ENCODE peak calls at places on chromosome 12, in nine cellular contexts. One of them, this sample, is unnamed.

GRCh38 chr12:106308611-106309010 is 6.1 kb downstream of the TCP11L2 start:
- DNase-seq in uterus: no peak
- DNase-seq in AG04449: no peak
- DNase-seq in activated T-cell treated with anti-CD3 and anti-CD28 coated beads for 48 hours: no peak
- DNase-seq in neural crest cell: no peak
- DNase-seq in aorta: no peak
- DNase-seq in NCI-H1092: no peak
- DNase-seq in tibial artery: no peak
- DNase-seq in CD8-positive, alpha-beta memory T cell: no peak
- DNase-seq in this sample: no peak

GRCh38 chr12:54411398-54412241 is 7.4 kb downstream of the ITGA5 start:
- DNase-seq in CD8-positive, alpha-beta memory T cell: peak; percentile 37
- DNase-seq in uterus: no peak
- DNase-seq in NCI-H1092: no peak
- DNase-seq in activated T-cell treated with anti-CD3 and anti-CD28 coated beads for 48 hours: peak; percentile 61
- DNase-seq in AG04449: peak; percentile 77
- DNase-seq in neural crest cell: no peak
- DNase-seq in tibial artery: peak; percentile 91
- DNase-seq in aorta: peak; percentile 88
- DNase-seq in this sample: no peak

GRCh38 chr12:132204064-132204821 is 60.0 kb downstream of the NOC4L start:
- DNase-seq in neural crest cell: no peak
- DNase-seq in aorta: peak; percentile 29
- DNase-seq in tibial artery: no peak
- DNase-seq in uterus: no peak
- DNase-seq in CD8-positive, alpha-beta memory T cell: no peak
- DNase-seq in activated T-cell treated with anti-CD3 and anti-CD28 coated beads for 48 hours: no peak
- DNase-seq in AG04449: no peak
- DNase-seq in NCI-H1092: no peak
- DNase-seq in this sample: no peak

GRCh38 chr12:119208626-119209061 is 29.9 kb downstream of the HSPB8 start:
- DNase-seq in CD8-positive, alpha-beta memory T cell: no peak
- DNase-seq in aorta: peak; percentile 81
- DNase-seq in tibial artery: peak; percentile 86
- DNase-seq in activated T-cell treated with anti-CD3 and anti-CD28 coated beads for 48 hours: no peak
- DNase-seq in AG04449: no peak
- DNase-seq in uterus: peak; percentile 41
- DNase-seq in NCI-H1092: no peak
- DNase-seq in neural crest cell: no peak
- DNase-seq in this sample: no peak

GRCh38 chr12:89348894-89349669 is 3.2 kb downstream of the DUSP6 start:
- DNase-seq in neural crest cell: no peak
- DNase-seq in CD8-positive, alpha-beta memory T cell: no peak
- DNase-seq in tibial artery: no peak
- DNase-seq in aorta: no peak
- DNase-seq in AG04449: no peak
- DNase-seq in uterus: no peak
- DNase-seq in NCI-H1092: no peak
- DNase-seq in activated T-cell treated with anti-CD3 and anti-CD28 coated beads for 48 hours: no peak
- DNase-seq in this sample: no peak

GRCh38 chr12:7090222-7090998 is 1.8 kb downstream of the C1R start:
- DNase-seq in NCI-H1092: no peak
- DNase-seq in AG04449: no peak
- DNase-seq in activated T-cell treated with anti-CD3 and anti-CD28 coated beads for 48 hours: no peak
- DNase-seq in tibial artery: no peak
- DNase-seq in aorta: no peak
- DNase-seq in uterus: no peak
- DNase-seq in neural crest cell: no peak
- DNase-seq in CD8-positive, alpha-beta memory T cell: no peak
- DNase-seq in this sample: no peak

GRCh38 chr12:120961604-120962486 is 16.5 kb upstream of the HNF1A start:
- DNase-seq in neural crest cell: no peak
- DNase-seq in activated T-cell treated with anti-CD3 and anti-CD28 coated beads for 48 hours: no peak
- DNase-seq in tibial artery: no peak
- DNase-seq in NCI-H1092: no peak
- DNase-seq in CD8-positive, alpha-beta memory T cell: no peak
- DNase-seq in uterus: no peak
- DNase-seq in aorta: peak; percentile 83
- DNase-seq in AG04449: no peak
- DNase-seq in this sample: no peak

GRCh38 chr12:24554612-24555300 is 394.1 kb downstream of the BCAT1 start:
- DNase-seq in aorta: no peak
- DNase-seq in activated T-cell treated with anti-CD3 and anti-CD28 coated beads for 48 hours: no peak
- DNase-seq in NCI-H1092: no peak
- DNase-seq in uterus: no peak
- DNase-seq in AG04449: no peak
- DNase-seq in neural crest cell: no peak
- DNase-seq in CD8-positive, alpha-beta memory T cell: no peak
- DNase-seq in tibial artery: no peak
- DNase-seq in this sample: no peak

GRCh38 chr12:55972045-55972843 is 1.6 kb upstream of the RAB5B start:
- DNase-seq in NCI-H1092: no peak
- DNase-seq in aorta: no peak
- DNase-seq in tibial artery: no peak
- DNase-seq in neural crest cell: no peak
- DNase-seq in AG04449: no peak
- DNase-seq in uterus: no peak
- DNase-seq in CD8-positive, alpha-beta memory T cell: no peak
- DNase-seq in activated T-cell treated with anti-CD3 and anti-CD28 coated beads for 48 hours: no peak
- DNase-seq in this sample: no peak

GRCh38 chr12:30106204-30106603 is 322.5 kb upstream of the TMTC1 start:
- DNase-seq in AG04449: no peak
- DNase-seq in neural crest cell: no peak
- DNase-seq in tibial artery: no peak
- DNase-seq in CD8-positive, alpha-beta memory T cell: no peak
- DNase-seq in aorta: no peak
- DNase-seq in uterus: no peak
- DNase-seq in activated T-cell treated with anti-CD3 and anti-CD28 coated beads for 48 hours: no peak
- DNase-seq in NCI-H1092: no peak
- DNase-seq in this sample: no peak

GRCh38 chr12:22287776-22288621 is 46.5 kb downstream of the ST8SIA1 start:
- DNase-seq in CD8-positive, alpha-beta memory T cell: peak; percentile 1
- DNase-seq in tibial artery: no peak
- DNase-seq in NCI-H1092: no peak
- DNase-seq in uterus: no peak
- DNase-seq in aorta: no peak
- DNase-seq in activated T-cell treated with anti-CD3 and anti-CD28 coated beads for 48 hours: peak; percentile 18
- DNase-seq in AG04449: no peak
- DNase-seq in neural crest cell: no peak
- DNase-seq in this sample: no peak

GRCh38 chr12:96143392-96143791 is 50.8 kb upstream of the ELK3 start:
- DNase-seq in aorta: no peak
- DNase-seq in activated T-cell treated with anti-CD3 and anti-CD28 coated beads for 48 hours: no peak
- DNase-seq in neural crest cell: no peak
- DNase-seq in NCI-H1092: no peak
- DNase-seq in AG04449: no peak
- DNase-seq in CD8-positive, alpha-beta memory T cell: no peak
- DNase-seq in tibial artery: no peak
- DNase-seq in uterus: no peak
- DNase-seq in this sample: no peak

GRCh38 chr12:92462527-92462926 is 240.3 kb upstream of the PLEKHG7 start:
- DNase-seq in tibial artery: no peak
- DNase-seq in NCI-H1092: no peak
- DNase-seq in CD8-positive, alpha-beta memory T cell: no peak
- DNase-seq in aorta: no peak
- DNase-seq in AG04449: no peak
- DNase-seq in uterus: no peak
- DNase-seq in neural crest cell: no peak
- DNase-seq in activated T-cell treated with anti-CD3 and anti-CD28 coated beads for 48 hours: no peak
- DNase-seq in this sample: no peak

GRCh38 chr12:120831648-120832267 is 72.4 kb downstream of the SPPL3 start:
- DNase-seq in neural crest cell: no peak
- DNase-seq in tibial artery: no peak
- DNase-seq in activated T-cell treated with anti-CD3 and anti-CD28 coated beads for 48 hours: no peak
- DNase-seq in aorta: no peak
- DNase-seq in AG04449: no peak
- DNase-seq in NCI-H1092: no peak
- DNase-seq in uterus: no peak
- DNase-seq in CD8-positive, alpha-beta memory T cell: no peak
- DNase-seq in this sample: no peak

GRCh38 chr12:90010089-90010488 is 301.5 kb upstream of the ATP2B1 start:
- DNase-seq in CD8-positive, alpha-beta memory T cell: no peak
- DNase-seq in AG04449: no peak
- DNase-seq in activated T-cell treated with anti-CD3 and anti-CD28 coated beads for 48 hours: no peak
- DNase-seq in NCI-H1092: no peak
- DNase-seq in neural crest cell: no peak
- DNase-seq in tibial artery: no peak
- DNase-seq in uterus: no peak
- DNase-seq in aorta: no peak
- DNase-seq in this sample: no peak

GRCh38 chr12:57129311-57130288 is 1.3 kb downstream of the LRP1 start:
- DNase-seq in aorta: no peak
- DNase-seq in AG04449: no peak
- DNase-seq in neural crest cell: no peak
- DNase-seq in tibial artery: no peak
- DNase-seq in CD8-positive, alpha-beta memory T cell: no peak
- DNase-seq in NCI-H1092: no peak
- DNase-seq in activated T-cell treated with anti-CD3 and anti-CD28 coated beads for 48 hours: no peak
- DNase-seq in uterus: peak; percentile 79
- DNase-seq in this sample: no peak

GRCh38 chr12:46402451-46402850 is 29.9 kb upstream of the SLC38A2 start:
- DNase-seq in neural crest cell: no peak
- DNase-seq in NCI-H1092: no peak
- DNase-seq in activated T-cell treated with anti-CD3 and anti-CD28 coated beads for 48 hours: no peak
- DNase-seq in aorta: peak; percentile 64
- DNase-seq in CD8-positive, alpha-beta memory T cell: no peak
- DNase-seq in AG04449: peak; percentile 74
- DNase-seq in tibial artery: peak; percentile 80
- DNase-seq in uterus: peak; percentile 91
- DNase-seq in this sample: no peak

GRCh38 chr12:115377781-115378180 is 693.8 kb upstream of the TBX3 start:
- DNase-seq in activated T-cell treated with anti-CD3 and anti-CD28 coated beads for 48 hours: no peak
- DNase-seq in CD8-positive, alpha-beta memory T cell: no peak
- DNase-seq in aorta: no peak
- DNase-seq in tibial artery: no peak
- DNase-seq in uterus: no peak
- DNase-seq in AG04449: no peak
- DNase-seq in neural crest cell: no peak
- DNase-seq in NCI-H1092: no peak
- DNase-seq in this sample: no peak

GRCh38 chr12:95218852-95219171 is 1.2 kb downstream of the VEZT start:
- DNase-seq in NCI-H1092: no peak
- DNase-seq in tibial artery: no peak
- DNase-seq in AG04449: no peak
- DNase-seq in CD8-positive, alpha-beta memory T cell: peak; percentile 9
- DNase-seq in activated T-cell treated with anti-CD3 and anti-CD28 coated beads for 48 hours: peak; percentile 24
- DNase-seq in uterus: no peak
- DNase-seq in aorta: no peak
- DNase-seq in neural crest cell: peak; percentile 2
- DNase-seq in this sample: no peak

GRCh38 chr12:49636979-49637378 is 13.6 kb downstream of the PRPF40B start:
- DNase-seq in activated T-cell treated with anti-CD3 and anti-CD28 coated beads for 48 hours: peak; percentile 27
- DNase-seq in neural crest cell: peak; percentile 39
- DNase-seq in NCI-H1092: peak; percentile 6
- DNase-seq in CD8-positive, alpha-beta memory T cell: peak; percentile 28
- DNase-seq in tibial artery: no peak
- DNase-seq in aorta: no peak
- DNase-seq in AG04449: no peak
- DNase-seq in uterus: peak; percentile 75
- DNase-seq in this sample: peak; percentile 57

GRCh38 chr12:114681149-114681849 is 2.7 kb downstream of the TBX3 start:
- DNase-seq in CD8-positive, alpha-beta memory T cell: no peak
- DNase-seq in neural crest cell: no peak
- DNase-seq in AG04449: no peak
- DNase-seq in aorta: no peak
- DNase-seq in uterus: no peak
- DNase-seq in NCI-H1092: no peak
- DNase-seq in tibial artery: no peak
- DNase-seq in activated T-cell treated with anti-CD3 and anti-CD28 coated beads for 48 hours: no peak
- DNase-seq in this sample: no peak

GRCh38 chr12:113805201-113805600 is 160.9 kb downstream of the RBM19 start:
- DNase-seq in tibial artery: no peak
- DNase-seq in aorta: peak; percentile 14
- DNase-seq in AG04449: no peak
- DNase-seq in neural crest cell: no peak
- DNase-seq in activated T-cell treated with anti-CD3 and anti-CD28 coated beads for 48 hours: no peak
- DNase-seq in NCI-H1092: no peak
- DNase-seq in CD8-positive, alpha-beta memory T cell: no peak
- DNase-seq in uterus: no peak
- DNase-seq in this sample: no peak

GRCh38 chr12:26678697-26679660 is 154.0 kb downstream of the ITPR2 start:
- DNase-seq in neural crest cell: no peak
- DNase-seq in aorta: no peak
- DNase-seq in CD8-positive, alpha-beta memory T cell: no peak
- DNase-seq in activated T-cell treated with anti-CD3 and anti-CD28 coated beads for 48 hours: no peak
- DNase-seq in uterus: no peak
- DNase-seq in NCI-H1092: no peak
- DNase-seq in tibial artery: no peak
- DNase-seq in AG04449: no peak
- DNase-seq in this sample: peak; percentile 47

GRCh38 chr12:92859650-92860386 is 69.3 kb downstream of the EEA1 start:
- DNase-seq in AG04449: no peak
- DNase-seq in aorta: no peak
- DNase-seq in uterus: no peak
- DNase-seq in NCI-H1092: peak; percentile 18
- DNase-seq in tibial artery: no peak
- DNase-seq in CD8-positive, alpha-beta memory T cell: no peak
- DNase-seq in activated T-cell treated with anti-CD3 and anti-CD28 coated beads for 48 hours: no peak
- DNase-seq in neural crest cell: no peak
- DNase-seq in this sample: no peak

GRCh38 chr12:45991289-45992249 is 1.2 kb upstream of the SCAF11 start:
- DNase-seq in CD8-positive, alpha-beta memory T cell: peak; percentile 68
- DNase-seq in AG04449: no peak
- DNase-seq in uterus: peak; percentile 57
- DNase-seq in tibial artery: peak; percentile 87
- DNase-seq in neural crest cell: peak; percentile 50
- DNase-seq in aorta: peak; percentile 86
- DNase-seq in NCI-H1092: peak; percentile 81
- DNase-seq in activated T-cell treated with anti-CD3 and anti-CD28 coated beads for 48 hours: peak; percentile 73
- DNase-seq in this sample: no peak

GRCh38 chr12:79069009-79069408 is 204.4 kb downstream of the SYT1 start:
- DNase-seq in neural crest cell: no peak
- DNase-seq in uterus: no peak
- DNase-seq in NCI-H1092: no peak
- DNase-seq in activated T-cell treated with anti-CD3 and anti-CD28 coated beads for 48 hours: no peak
- DNase-seq in tibial artery: no peak
- DNase-seq in aorta: no peak
- DNase-seq in CD8-positive, alpha-beta memory T cell: no peak
- DNase-seq in AG04449: no peak
- DNase-seq in this sample: no peak

GRCh38 chr12:94208433-94208921 is 60.1 kb downstream of the PLXNC1 start:
- DNase-seq in NCI-H1092: no peak
- DNase-seq in tibial artery: no peak
- DNase-seq in CD8-positive, alpha-beta memory T cell: no peak
- DNase-seq in aorta: no peak
- DNase-seq in uterus: no peak
- DNase-seq in activated T-cell treated with anti-CD3 and anti-CD28 coated beads for 48 hours: peak; percentile 32
- DNase-seq in neural crest cell: no peak
- DNase-seq in AG04449: no peak
- DNase-seq in this sample: no peak

GRCh38 chr12:131536337-131536736 is 174.6 kb upstream of the SFSWAP start:
- DNase-seq in CD8-positive, alpha-beta memory T cell: peak; percentile 9
- DNase-seq in NCI-H1092: no peak
- DNase-seq in activated T-cell treated with anti-CD3 and anti-CD28 coated beads for 48 hours: peak; percentile 7
- DNase-seq in tibial artery: no peak
- DNase-seq in AG04449: no peak
- DNase-seq in neural crest cell: no peak
- DNase-seq in aorta: no peak
- DNase-seq in uterus: no peak
- DNase-seq in this sample: no peak

GRCh38 chr12:24780969-24781368 is 167.9 kb downstream of the BCAT1 start:
- DNase-seq in NCI-H1092: no peak
- DNase-seq in uterus: no peak
- DNase-seq in aorta: no peak
- DNase-seq in activated T-cell treated with anti-CD3 and anti-CD28 coated beads for 48 hours: no peak
- DNase-seq in CD8-positive, alpha-beta memory T cell: no peak
- DNase-seq in neural crest cell: no peak
- DNase-seq in tibial artery: no peak
- DNase-seq in AG04449: no peak
- DNase-seq in this sample: no peak

GRCh38 chr12:75587340-75588106 is 76.1 kb upstream of the KRR1 start:
- DNase-seq in neural crest cell: no peak
- DNase-seq in CD8-positive, alpha-beta memory T cell: no peak
- DNase-seq in aorta: no peak
- DNase-seq in uterus: no peak
- DNase-seq in AG04449: peak; percentile 10
- DNase-seq in tibial artery: no peak
- DNase-seq in activated T-cell treated with anti-CD3 and anti-CD28 coated beads for 48 hours: no peak
- DNase-seq in NCI-H1092: no peak
- DNase-seq in this sample: no peak

GRCh38 chr12:94240171-94240570 is 91.8 kb downstream of the PLXNC1 start:
- DNase-seq in NCI-H1092: no peak
- DNase-seq in AG04449: no peak
- DNase-seq in CD8-positive, alpha-beta memory T cell: no peak
- DNase-seq in aorta: no peak
- DNase-seq in tibial artery: no peak
- DNase-seq in neural crest cell: no peak
- DNase-seq in activated T-cell treated with anti-CD3 and anti-CD28 coated beads for 48 hours: no peak
- DNase-seq in uterus: no peak
- DNase-seq in this sample: no peak

This sample was measured in iPS DF 6.9.